ENCODE peak calls at places on chromosome 12, in six cellular contexts. W, F, Q, U, A and N are unnamed samples.

GRCh38 chr12:92735131-92735721 is 32.4 kb downstream of the PLEKHG7 start:
- DNase-seq in W (peak; percentile 36), F (peak; percentile 96), Q (no peak), U (no peak), A (peak; percentile 38), N (no peak)

GRCh38 chr12:47855502-47855901 is 35.8 kb upstream of the HDAC7 start:
- DNase-seq in W (no peak), F (no peak), Q (no peak), U (no peak), A (no peak), N (no peak)

GRCh38 chr12:4855121-4855924 is 54.4 kb upstream of the KCNA1 start:
- DNase-seq in W (peak; percentile 80), F (peak; percentile 83), Q (no peak), U (peak; percentile 22), A (peak; percentile 91), N (peak; percentile 71)

GRCh38 chr12:95633049-95633545 is 81.8 kb upstream of the USP44 start:
- DNase-seq in W (peak; percentile 53), F (peak; percentile 74), Q (no peak), U (no peak), A (peak; percentile 42), N (no peak)

GRCh38 chr12:22458301-22458917 is 85.9 kb downstream of the C2CD5 start:
- DNase-seq in W (no peak), F (no peak), Q (no peak), U (no peak), A (no peak), N (no peak)

GRCh38 chr12:19893514-19893913 is 454.2 kb downstream of the AEBP2 start:
- DNase-seq in W (no peak), F (peak; percentile 79), Q (no peak), U (no peak), A (peak; percentile 35), N (no peak)

GRCh38 chr12:60174914-60175313 is 579.1 kb downstream of the SLC16A7 start:
- DNase-seq in W (no peak), F (no peak), Q (no peak), U (no peak), A (no peak), N (no peak)

GRCh38 chr12:45878630-45879255 is 111.6 kb downstream of the SCAF11 start:
- DNase-seq in W (no peak), F (peak; percentile 11), Q (no peak), U (no peak), A (no peak), N (no peak)

GRCh38 chr12:4909734-4910501 is at the start of gene KCNA1:
- DNase-seq in W (no peak), F (peak; percentile 19), Q (peak; percentile 83), U (no peak), A (peak; percentile 21), N (no peak)

GRCh38 chr12:124713436-124714082 is 146.1 kb upstream of the NCOR2 start:
- DNase-seq in W (peak; percentile 69), F (peak; percentile 89), Q (peak; percentile 44), U (no peak), A (peak; percentile 61), N (no peak)

GRCh38 chr12:12764824-12765223 is 20.6 kb upstream of the APOLD1 start:
- DNase-seq in W (no peak), F (no peak), Q (no peak), U (no peak), A (no peak), N (no peak)

GRCh38 chr12:42854826-42855225 is 265.3 kb upstream of the PRICKLE1 start:
- DNase-seq in W (no peak), F (no peak), Q (no peak), U (no peak), A (no peak), N (no peak)

GRCh38 chr12:68240079-68240478 is 13.3 kb downstream of the IL22 start:
- DNase-seq in W (peak; percentile 39), F (peak; percentile 82), Q (no peak), U (no peak), A (peak; percentile 65), N (no peak)

GRCh38 chr12:127381043-127381668 is 885.8 kb upstream of the TMEM132C start:
- DNase-seq in W (peak; percentile 13), F (peak; percentile 9), Q (peak; percentile 91), U (peak; percentile 34), A (peak; percentile 74), N (peak; percentile 41)

GRCh38 chr12:125228519-125229260 is 163.5 kb downstream of the AACS start:
- DNase-seq in W (no peak), F (no peak), Q (no peak), U (no peak), A (no peak), N (no peak)

DNA sequence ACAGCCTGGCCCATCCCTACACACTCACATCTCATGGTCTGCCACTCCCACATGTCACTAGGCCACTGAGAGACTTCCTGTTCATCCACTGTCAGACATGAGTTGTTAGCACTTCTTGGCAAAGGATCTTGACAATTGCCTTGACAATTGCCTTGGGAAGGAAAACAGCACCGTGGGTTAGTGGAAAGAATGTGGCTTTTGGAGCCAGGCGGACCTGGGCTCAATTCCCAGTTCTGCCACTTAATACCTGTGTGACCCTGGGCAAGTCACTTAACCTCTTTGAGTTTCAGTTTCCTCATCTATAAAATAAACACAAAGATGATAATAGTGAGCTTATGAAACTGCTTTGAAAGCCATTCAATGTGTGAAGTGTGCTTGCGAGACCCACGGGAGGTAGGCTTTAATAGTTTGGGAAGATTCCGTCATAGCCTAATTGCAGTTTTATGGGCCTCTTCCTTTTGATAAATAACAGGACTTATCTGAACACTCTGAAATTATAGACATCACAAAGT is 250.4 kb downstream of the C12orf75 start:
- DNase-seq in W (peak; percentile 3), F (no peak), Q (no peak), U (no peak), A (no peak), N (no peak)
- H3K27ac ChIP-seq in W (no peak overlapping the region), F (no peak overlapping the region), Q (no peak overlapping the region), U (no peak overlapping the region), A (no peak overlapping the region), N (no peak overlapping the region)

GRCh38 chr12:99413751-99414150 is 233.8 kb upstream of the GARIN6 start:
- DNase-seq in W (no peak), F (no peak), Q (no peak), U (no peak), A (no peak), N (no peak)

GRCh38 chr12:99418379-99418778 is 229.2 kb upstream of the GARIN6 start:
- DNase-seq in W (no peak), F (no peak), Q (no peak), U (no peak), A (no peak), N (no peak)
- H3K9me3 ChIP-seq in W (no peaks in the 10 kb centered on the region), F (no peaks in the 10 kb centered on the region), Q (no peaks in the 10 kb centered on the region), U (no peaks in the 10 kb centered on the region), A (no peaks in the 10 kb centered on the region), N (no peaks in the 10 kb centered on the region)

GRCh38 chr12:11539156-11539555 is 110.3 kb upstream of the ETV6 start:
- DNase-seq in W (no peak), F (no peak), Q (no peak), U (no peak), A (no peak), N (no peak)

GRCh38 chr12:11535127-11535526 is 114.3 kb upstream of the ETV6 start:
- DNase-seq in W (no peak), F (no peak), Q (no peak), U (no peak), A (no peak), N (no peak)

DNA sequence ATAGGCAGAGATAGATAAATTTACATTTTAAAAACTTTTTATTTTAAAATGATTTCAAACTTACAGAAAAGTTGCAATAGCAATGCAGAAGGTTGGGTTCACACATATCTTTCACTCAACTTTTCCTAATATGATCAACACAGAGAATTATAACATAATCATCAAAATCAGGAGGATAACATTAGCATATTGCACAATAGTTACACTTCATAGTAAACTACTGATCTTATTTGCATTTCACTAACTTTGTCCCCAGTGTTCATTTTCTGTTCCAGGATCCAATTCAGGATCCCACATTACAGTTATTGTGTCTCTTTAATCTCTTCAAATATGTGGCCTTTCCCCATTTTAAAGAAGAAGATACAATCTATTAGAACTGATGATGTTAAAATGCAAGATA is 115.4 kb upstream of the ETV6 start:
- DNase-seq in W (no peak), F (no peak), Q (no peak), U (no peak), A (no peak), N (no peak)
- H3K27me3 ChIP-seq in W (no peaks in the 10 kb centered on the region), F (peaks cover 4% of the 10 kb centered on the region), Q (no peaks in the 10 kb centered on the region), U (no peaks in the 10 kb centered on the region), A (no peaks in the 10 kb centered on the region), N (no peaks in the 10 kb centered on the region)

GRCh38 chr12:108731866-108732461 is 646 bp upstream of the CORO1C start:
- DNase-seq in W (peak; percentile 100), F (peak; percentile 98), Q (peak; percentile 98), U (peak; percentile 100), A (peak; percentile 100), N (peak; percentile 91)
- H3K27ac ChIP-seq in W (peak overlapping the region; percentile 97), F (peak overlapping the region; percentile 95), Q (peak overlapping the region; percentile 98), U (peak overlapping the region; percentile 91), A (peak overlapping the region; percentile 97), N (no peak overlapping the region)

GRCh38 chr12:34595749-34596733 is 573.7 kb downstream of the ALG10 start:
- DNase-seq in W (no peak), F (no peak), Q (peak; percentile 21), U (peak; percentile 1), A (peak; percentile 2), N (no peak)

GRCh38 chr12:34597548-34598351 is 575.5 kb downstream of the ALG10 start:
- DNase-seq in W (no peak), F (no peak), Q (peak; percentile 1), U (no peak), A (no peak), N (no peak)

DNA sequence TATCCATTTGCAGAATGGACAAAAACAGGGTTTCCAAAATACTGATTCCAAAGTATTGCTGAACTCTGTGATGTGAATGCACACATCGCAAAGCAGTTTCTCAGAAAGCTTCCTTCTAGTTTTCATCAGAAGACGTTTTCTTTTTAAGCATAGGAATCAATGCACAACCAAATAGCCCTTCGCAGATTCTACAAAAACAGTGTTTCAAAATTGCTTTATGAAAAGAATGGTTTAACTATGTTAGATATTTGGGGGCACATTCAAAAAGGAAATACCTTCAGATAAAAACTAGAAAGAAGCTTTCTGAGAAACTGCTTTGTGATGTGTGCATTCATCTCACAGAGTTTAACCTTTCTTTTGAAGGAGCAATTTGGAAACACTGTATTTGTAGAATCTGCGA is 569.7 kb downstream of the ALG10 start:
- DNase-seq in W (no peak), F (no peak), Q (no peak), U (no peak), A (no peak), N (no peak)
- H3K9me3 ChIP-seq in W (no peaks in the 10 kb centered on the region), F (no peaks in the 10 kb centered on the region), Q (peaks cover 80% of the 10 kb centered on the region), U (no peaks in the 10 kb centered on the region), A (peaks cover 14% of the 10 kb centered on the region), N (peaks cover 7% of the 10 kb centered on the region)

GRCh38 chr12:51855586-51856428 is 7.3 kb upstream of the FIGNL2 start:
- DNase-seq in W (peak; percentile 20), F (peak; percentile 68), Q (no peak), U (no peak), A (peak; percentile 64), N (no peak)
- H3K27me3 ChIP-seq in W (no peaks in the 10 kb centered on the region), F (no peaks in the 10 kb centered on the region), Q (no peaks in the 10 kb centered on the region), U (no peaks in the 10 kb centered on the region), A (no peaks in the 10 kb centered on the region), N (peaks cover 17% of the 10 kb centered on the region)